ENCODE peak calls at places on chromosomes 3 and 15, in five cellular contexts. One of them, this sample, is unnamed.

GRCh38 chr15:48862705-48863104 is 15.2 kb upstream of the EID1 start:
- DNase-seq in HL-60: peak
- DNase-seq in H9: peak
- DNase-seq in psoas muscle: no peak
- DNase-seq in right atrium auricular region: no peak
- DNase-seq in this sample: no peak

GRCh38 chr3:187743195-187744141 is 1.8 kb downstream of the BCL6 start:
- DNase-seq in HL-60: peak
- DNase-seq in H9: no peak
- DNase-seq in psoas muscle: peak
- DNase-seq in right atrium auricular region: no peak
- DNase-seq in this sample: no peak

GRCh38 chr3:124851905-124852304 is 35.3 kb downstream of the ITGB5 start:
- DNase-seq in HL-60: no peak
- DNase-seq in H9: no peak
- DNase-seq in psoas muscle: no peak
- DNase-seq in right atrium auricular region: no peak
- DNase-seq in this sample: no peak

GRCh38 chr3:178112134-178112533 is 424.1 kb upstream of the KCNMB2 start:
- DNase-seq in HL-60: no peak
- DNase-seq in H9: peak
- DNase-seq in psoas muscle: no peak
- DNase-seq in right atrium auricular region: no peak
- DNase-seq in this sample: no peak

GRCh38 chr3:135084404-135084803 is 289.3 kb downstream of the EPHB1 start:
- DNase-seq in HL-60: no peak
- DNase-seq in H9: no peak
- DNase-seq in psoas muscle: no peak
- DNase-seq in right atrium auricular region: no peak
- DNase-seq in this sample: no peak

GRCh38 chr3:72295974-72296450 is 511.1 kb upstream of the PROK2 start:
- DNase-seq in HL-60: no peak
- DNase-seq in H9: no peak
- DNase-seq in psoas muscle: no peak
- DNase-seq in right atrium auricular region: no peak
- DNase-seq in this sample: no peak

GRCh38 chr3:42640129-42640528 is 13.4 kb upstream of the ZBTB47 start:
- DNase-seq in HL-60: no peak
- DNase-seq in H9: no peak
- DNase-seq in psoas muscle: no peak
- DNase-seq in right atrium auricular region: no peak
- DNase-seq in this sample: no peak

GRCh38 chr15:68432665-68433064 is 702 bp upstream of the ITGA11 start:
- DNase-seq in HL-60: no peak
- DNase-seq in H9: peak
- DNase-seq in psoas muscle: no peak
- DNase-seq in right atrium auricular region: peak
- DNase-seq in this sample: no peak

GRCh38 chr3:103203431-103203830 is 768.6 kb downstream of the ZPLD1 start:
- DNase-seq in HL-60: no peak
- DNase-seq in H9: no peak
- DNase-seq in psoas muscle: no peak
- DNase-seq in right atrium auricular region: no peak
- DNase-seq in this sample: no peak

GRCh38 chr15:25790003-25790660 is 73.0 kb downstream of the ATP10A start:
- DNase-seq in HL-60: no peak
- DNase-seq in H9: no peak
- DNase-seq in psoas muscle: no peak
- DNase-seq in right atrium auricular region: peak
- DNase-seq in this sample: peak

GRCh38 chr3:72335458-72336050 is 512.7 kb downstream of the SHQ1 start:
- DNase-seq in HL-60: no peak
- DNase-seq in H9: no peak
- DNase-seq in psoas muscle: no peak
- DNase-seq in right atrium auricular region: no peak
- DNase-seq in this sample: no peak

GRCh38 chr3:160169139-160169830 is 55.9 kb upstream of the C3orf80 start:
- DNase-seq in HL-60: no peak
- DNase-seq in H9: no peak
- DNase-seq in psoas muscle: no peak
- DNase-seq in right atrium auricular region: no peak
- DNase-seq in this sample: peak

GRCh38 chr15:60476713-60477112 is 2.2 kb downstream of the ICE2 start:
- DNase-seq in HL-60: no peak
- DNase-seq in H9: no peak
- DNase-seq in psoas muscle: no peak
- DNase-seq in right atrium auricular region: no peak
- DNase-seq in this sample: no peak

GRCh38 chr3:4708230-4708629 is 215.1 kb downstream of the ITPR1 start:
- DNase-seq in HL-60: no peak
- DNase-seq in H9: peak
- DNase-seq in psoas muscle: no peak
- DNase-seq in right atrium auricular region: no peak
- DNase-seq in this sample: no peak

GRCh38 chr15:68319997-68320396 is 42.5 kb downstream of the FEM1B start:
- DNase-seq in HL-60: no peak
- DNase-seq in H9: no peak
- DNase-seq in psoas muscle: peak
- DNase-seq in right atrium auricular region: no peak
- DNase-seq in this sample: no peak

GRCh38 chr15:93080451-93080850 is 8.6 kb downstream of the RGMA start:
- DNase-seq in HL-60: no peak
- DNase-seq in H9: no peak
- DNase-seq in psoas muscle: peak
- DNase-seq in right atrium auricular region: no peak
- DNase-seq in this sample: no peak

GRCh38 chr3:67657192-67657591 is 2.8 kb upstream of the SUCLG2 start:
- DNase-seq in HL-60: peak
- DNase-seq in H9: no peak
- DNase-seq in psoas muscle: no peak
- DNase-seq in right atrium auricular region: no peak
- DNase-seq in this sample: no peak

GRCh38 chr15:34582461-34583357 is 742 bp downstream of the GOLGA8B start:
- DNase-seq in HL-60: peak
- DNase-seq in H9: peak
- DNase-seq in psoas muscle: peak
- DNase-seq in right atrium auricular region: no peak
- DNase-seq in this sample: no peak

GRCh38 chr3:196666001-196666867 is 26.7 kb downstream of the NRROS start:
- DNase-seq in HL-60: peak
- DNase-seq in H9: peak
- DNase-seq in psoas muscle: no peak
- DNase-seq in right atrium auricular region: no peak
- DNase-seq in this sample: no peak

GRCh38 chr3:140323561-140323960 is 354.3 kb upstream of the TRIM42 start:
- DNase-seq in HL-60: no peak
- DNase-seq in H9: no peak
- DNase-seq in psoas muscle: no peak
- DNase-seq in right atrium auricular region: no peak
- DNase-seq in this sample: no peak

GRCh38 chr15:58552505-58553364 is 120.9 kb downstream of the LIPC start:
- DNase-seq in HL-60: no peak
- DNase-seq in H9: no peak
- DNase-seq in psoas muscle: no peak
- DNase-seq in right atrium auricular region: peak
- DNase-seq in this sample: no peak

GRCh38 chr15:85024509-85025336 is 43.1 kb downstream of the PDE8A start:
- DNase-seq in HL-60: no peak
- DNase-seq in H9: no peak
- DNase-seq in psoas muscle: no peak
- DNase-seq in right atrium auricular region: no peak
- DNase-seq in this sample: no peak

GRCh38 chr3:170572665-170573253 is 13.1 kb downstream of the SLC7A14 start:
- DNase-seq in HL-60: no peak
- DNase-seq in H9: no peak
- DNase-seq in psoas muscle: no peak
- DNase-seq in right atrium auricular region: no peak
- DNase-seq in this sample: peak
- H3K27ac ChIP-seq in HL-60: no peak
- H3K27ac ChIP-seq in H9: no peak
- H3K27ac ChIP-seq in psoas muscle: no peak
- H3K27ac ChIP-seq in right atrium auricular region: peak
- H3K27ac ChIP-seq in this sample: no peak

DNA sequence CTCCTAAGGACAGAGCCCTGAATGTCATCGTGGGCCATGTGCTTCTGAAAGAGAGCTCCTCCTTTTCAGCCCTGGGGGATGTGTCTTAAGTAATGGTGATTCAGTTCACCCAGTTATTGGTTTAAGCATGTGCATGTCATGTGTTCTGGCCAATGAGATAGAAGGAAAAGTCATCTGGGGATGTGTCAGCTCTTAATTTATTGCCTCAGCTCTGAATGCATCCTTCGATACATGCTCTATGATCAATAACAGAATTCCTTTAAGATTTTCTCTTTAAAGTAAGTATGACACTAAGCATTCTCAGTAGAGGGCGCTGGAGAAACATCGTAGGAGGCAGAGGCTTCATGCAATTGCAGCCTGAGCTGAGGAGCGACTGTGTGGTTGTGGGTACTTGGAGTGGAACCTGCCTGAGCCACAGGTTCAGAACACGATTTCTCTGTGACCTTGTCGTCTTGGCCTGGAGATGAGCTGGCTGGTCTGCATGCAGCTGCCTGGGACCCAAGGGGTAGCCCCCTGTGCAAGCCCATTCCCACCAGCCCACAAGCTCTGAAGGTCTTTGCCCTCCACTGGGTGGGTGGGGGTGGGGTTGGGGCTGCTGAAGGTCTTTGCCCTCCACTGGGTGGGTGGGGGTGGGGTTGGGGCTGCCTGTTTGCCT is 69.5 kb downstream of the C3orf38 start:
- DNase-seq in HL-60: peak
- DNase-seq in H9: peak
- DNase-seq in psoas muscle: no peak
- DNase-seq in right atrium auricular region: no peak
- DNase-seq in this sample: peak
- TF ChIP-seq CTCF in HL-60: no peak
- TF ChIP-seq CTCF in H9: peak
- TF ChIP-seq CTCF in psoas muscle: no peak
- TF ChIP-seq CTCF in right atrium auricular region: peak
- TF ChIP-seq CTCF in this sample: peak

DNA sequence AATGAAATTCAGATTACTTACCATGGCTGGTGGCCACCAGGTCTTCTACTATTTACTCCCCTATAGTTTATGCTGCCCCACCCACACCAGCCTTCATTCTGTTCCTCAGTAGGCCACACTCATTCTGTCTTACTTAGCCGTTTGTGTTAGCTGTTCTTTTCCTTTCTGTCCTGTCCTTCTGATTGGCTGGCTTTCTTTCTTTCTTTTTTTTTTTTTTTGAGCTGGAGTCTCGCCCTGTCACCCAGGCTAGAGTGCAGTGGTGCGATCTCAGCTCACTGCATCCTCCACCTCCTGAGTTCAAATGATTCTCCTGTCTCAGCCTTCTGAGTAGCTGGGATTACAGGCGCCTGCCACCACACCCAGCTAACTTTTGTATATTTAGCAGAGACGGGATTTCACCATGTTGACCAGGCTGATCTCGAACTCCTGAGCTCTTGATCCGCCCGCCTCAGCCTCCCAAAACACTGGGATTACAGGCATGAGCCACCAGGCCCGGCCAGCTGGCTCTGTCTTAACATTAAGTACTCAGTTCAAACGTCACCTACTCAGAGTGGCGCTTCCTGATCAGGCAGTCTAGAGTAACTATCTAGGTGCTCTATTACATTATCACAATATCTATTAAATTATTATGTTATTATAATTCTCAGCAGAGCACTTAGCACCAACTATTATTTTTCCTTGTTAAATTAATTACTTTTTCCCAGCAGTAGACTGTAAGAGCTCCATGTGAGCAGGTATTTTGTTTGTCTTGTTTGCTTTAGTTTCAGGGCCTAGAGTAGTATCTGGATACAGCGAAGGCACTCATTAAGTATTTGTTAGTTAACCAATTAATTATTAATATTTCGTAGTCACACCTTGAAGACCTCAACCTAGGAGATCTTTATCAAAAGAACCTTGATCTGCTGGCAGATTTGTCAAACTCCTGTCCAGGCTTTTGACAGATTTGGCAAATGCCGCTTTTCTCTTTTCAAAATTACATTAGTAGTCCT is 6.4 kb downstream of the CMSS1 start:
- DNase-seq in HL-60: no peak
- DNase-seq in H9: no peak
- DNase-seq in psoas muscle: no peak
- DNase-seq in right atrium auricular region: no peak
- DNase-seq in this sample: no peak
- H3K27ac ChIP-seq in HL-60: no peak
- H3K27ac ChIP-seq in H9: no peak
- H3K27ac ChIP-seq in psoas muscle: peak
- H3K27ac ChIP-seq in right atrium auricular region: no peak
- H3K27ac ChIP-seq in this sample: no peak

GRCh38 chr3:100144255-100144866 is 30.1 kb upstream of the FILIP1L start:
- DNase-seq in HL-60: peak
- DNase-seq in H9: no peak
- DNase-seq in psoas muscle: no peak
- DNase-seq in right atrium auricular region: no peak
- DNase-seq in this sample: no peak
- TF ChIP-seq CTCF in HL-60: no peak
- TF ChIP-seq CTCF in H9: peak
- TF ChIP-seq CTCF in psoas muscle: no peak
- TF ChIP-seq CTCF in right atrium auricular region: no peak
- TF ChIP-seq CTCF in this sample: no peak